ENCODE peak calls at places on chromosome 11, in ten cellular contexts. D is A549, T is A673, A is right lobe of liver, F is upper lobe of right lung, K is substantia nigra, E is neural progenitor cell, P is adrenal gland, H is PC-3, O is brain microvascular endothelial cell. N is an unnamed sample.

GRCh38 chr11:81005595-81005994 is 1564.8 kb upstream of the TENM4 start:
- DNase-seq in P (no peak), F (no peak), E (no peak), K (no peak), H (peak), O (peak), T (peak), A (no peak), D (peak), N (no peak)

GRCh38 chr11:69010964-69011623 is 2.0 kb downstream of the MRGPRF start:
- DNase-seq in A (peak), E (peak), O (peak), T (peak), D (no peak), F (peak), H (no peak), P (peak), K (peak), N (no peak)

GRCh38 chr11:34349882-34350281 is 7.9 kb downstream of the ABTB2 start:
- DNase-seq in E (no peak), O (peak), D (no peak), F (no peak), P (no peak), A (no peak), T (no peak), H (no peak), K (no peak), N (no peak)

GRCh38 chr11:26028294-26028954 is 303.5 kb upstream of the ANO3 start:
- DNase-seq in P (no peak), H (peak), A (no peak), F (no peak), D (no peak), O (peak), T (no peak), E (no peak), K (no peak), N (no peak)

GRCh38 chr11:78363018-78363619 is 54.5 kb downstream of the GAB2 start:
- DNase-seq in F (no peak), T (no peak), A (no peak), K (no peak), D (no peak), P (no peak), E (no peak), O (no peak), H (no peak), N (no peak)

GRCh38 chr11:26087095-26087935 is 244.6 kb upstream of the ANO3 start:
- DNase-seq in F (no peak), A (no peak), E (no peak), K (no peak), H (no peak), O (no peak), D (no peak), T (no peak), P (no peak), N (no peak)

GRCh38 chr11:72702842-72703241 is 28.6 kb upstream of the PDE2A start:
- DNase-seq in E (no peak), O (no peak), D (no peak), T (no peak), H (no peak), F (peak), P (no peak), K (no peak), A (no peak), N (no peak)

GRCh38 chr11:57932105-57932504 is 91.6 kb upstream of the OR9Q1 start:
- DNase-seq in P (no peak), T (no peak), E (no peak), F (no peak), D (no peak), O (no peak), A (no peak), K (no peak), H (no peak), N (no peak)

GRCh38 chr11:74154621-74155281 is 16.1 kb downstream of the C2CD3 start:
- DNase-seq in H (peak), T (no peak), K (no peak), D (no peak), E (no peak), O (no peak), F (no peak), P (peak), A (no peak), N (no peak)

GRCh38 chr11:83410605-83411565 is 124.7 kb upstream of the CCDC90B start:
- DNase-seq in P (no peak), D (no peak), K (no peak), E (no peak), A (no peak), F (no peak), O (no peak), H (no peak), T (no peak), N (no peak)

GRCh38 chr11:83408946-83409345 is 122.8 kb upstream of the CCDC90B start:
- DNase-seq in K (no peak), O (no peak), D (no peak), P (no peak), E (no peak), F (no peak), H (no peak), A (no peak), T (no peak), N (no peak)

GRCh38 chr11:83403990-83404389 is 117.8 kb upstream of the CCDC90B start:
- DNase-seq in T (no peak), A (no peak), P (no peak), K (no peak), E (no peak), H (no peak), O (no peak), F (no peak), D (no peak), N (no peak)

GRCh38 chr11:83409476-83409875 is 123.3 kb upstream of the CCDC90B start:
- DNase-seq in P (no peak), F (no peak), H (no peak), K (no peak), E (no peak), A (no peak), T (no peak), D (no peak), O (no peak), N (no peak)

GRCh38 chr11:83409891-83410290 is 123.7 kb upstream of the CCDC90B start:
- DNase-seq in A (no peak), F (no peak), P (no peak), O (no peak), D (no peak), E (no peak), T (no peak), K (peak), H (no peak), N (peak)
- H3K27ac ChIP-seq in A (no peak), F (no peak), P (no peak), O (no peak), D (no peak), E (no peak), T (no peak), K (peak), H (no peak), N (peak)

GRCh38 chr11:75325713-75326438 is 25.6 kb downstream of the ARRB1 start:
- DNase-seq in F (peak), O (peak), A (no peak), E (no peak), T (peak), H (peak), P (peak), K (peak), D (peak), N (peak)
- H3K27ac ChIP-seq in F (no peak), O (peak), A (no peak), E (no peak), T (peak), H (peak), P (peak), K (peak), D (peak), N (peak)

GRCh38 chr11:117806906-117807305 is 9.9 kb upstream of the DSCAML1 start:
- DNase-seq in K (peak), A (no peak), H (no peak), D (no peak), F (no peak), E (no peak), O (no peak), P (peak), T (no peak), N (no peak)

GRCh38 chr11:117807482-117808272 is 10.7 kb upstream of the DSCAML1 start:
- DNase-seq in E (peak), O (peak), A (peak), T (peak), H (peak), P (peak), K (peak), D (peak), F (peak), N (peak)

GRCh38 chr11:117809236-117810055 is 12.4 kb upstream of the DSCAML1 start:
- DNase-seq in H (peak), E (peak), P (peak), F (peak), D (peak), K (peak), T (peak), A (no peak), O (peak), N (peak)

GRCh38 chr11:117805048-117805447 is 8.0 kb upstream of the DSCAML1 start:
- DNase-seq in A (no peak), T (no peak), D (no peak), E (no peak), H (no peak), O (no peak), F (no peak), P (peak), K (no peak), N (no peak)

GRCh38 chr11:117808768-117809167 is 11.8 kb upstream of the DSCAML1 start:
- DNase-seq in T (no peak), O (no peak), H (no peak), F (no peak), P (no peak), A (no peak), D (no peak), K (no peak), E (no peak), N (no peak)
- H3K27ac ChIP-seq in T (no peak), O (no peak), H (no peak), F (no peak), P (no peak), A (no peak), D (peak), K (no peak), E (no peak), N (no peak)

GRCh38 chr11:65316311-65316978 is 1.8 kb downstream of the CDC42EP2 start:
- DNase-seq in O (peak), H (peak), F (no peak), D (no peak), T (no peak), P (no peak), A (no peak), E (peak), K (no peak), N (no peak)
- H3K27ac ChIP-seq in O (peak), H (peak), F (peak), D (peak), T (no peak), P (peak), A (no peak), E (no peak), K (peak), N (peak)

GRCh38 chr11:8080674-8081590 is at the start of gene TUB:
- DNase-seq in O (no peak), P (peak), H (no peak), K (peak), D (peak), A (no peak), E (peak), F (no peak), T (peak), N (no peak)
- H3K27ac ChIP-seq in O (no peak), P (peak), H (no peak), K (no peak), D (peak), A (no peak), E (no peak), F (no peak), T (no peak), N (no peak)

GRCh38 chr11:20729597-20730095 is 60.3 kb downstream of the NELL1 start:
- DNase-seq in F (no peak), H (no peak), D (no peak), A (no peak), K (no peak), T (no peak), E (no peak), O (no peak), P (no peak), N (no peak)
- H3K27ac ChIP-seq in F (no peak), H (no peak), D (no peak), A (no peak), K (no peak), T (no peak), E (no peak), O (no peak), P (no peak), N (no peak)